ENCODE peak calls at places on chromosomes 11 and 22, in six cellular contexts. K is SK-MEL-5; O is lung microvascular endothelial cell; L is right cardiac atrium; M is effector CD4-positive, alpha-beta T cell; N is nephron progenitor cell. P is an unnamed sample.
A peak's percentile ranks its signal among the peaks of the same experiment; 100 is the strongest.

GRCh38 chr11:86803136-86803535 is 2.8 kb downstream of the PRSS23 start:
- DNase-seq in K (no peak), O (no peak), L (no peak), M (no peak), N (no peak), P (no peak)

GRCh38 chr11:27524155-27524554 is 17.6 kb upstream of the LIN7C start:
- DNase-seq in K (peak; percentile 75), O (peak; percentile 2), L (no peak), M (no peak), N (no peak), P (peak; percentile 48)

GRCh38 chr22:41237707-41238569 is 2.8 kb downstream of the CHADL start:
- DNase-seq in K (no peak), O (peak; percentile 42), L (peak; percentile 90), M (peak; percentile 75), N (peak; percentile 70), P (peak; percentile 80)

GRCh38 chr11:67053896-67054850 is 2.5 kb upstream of the RHOD start:
- DNase-seq in K (peak; percentile 54), O (peak; percentile 49), L (peak; percentile 75), M (no peak), N (peak; percentile 59), P (peak; percentile 23)

GRCh38 chr11:130732476-130732875 is 183.8 kb downstream of the SNX19 start:
- DNase-seq in K (no peak), O (no peak), L (no peak), M (no peak), N (no peak), P (no peak)

GRCh38 chr22:36510966-36511881 is 4.4 kb upstream of the FOXRED2 start:
- DNase-seq in K (peak; percentile 85), O (peak; percentile 61), L (no peak), M (no peak), N (peak; percentile 54), P (peak; percentile 68)

GRCh38 chr11:1815311-1815710 is 19.5 kb upstream of the SYT8 start:
- DNase-seq in K (no peak), O (no peak), L (no peak), M (no peak), N (no peak), P (no peak)

GRCh38 chr11:117818036-117818858 is 6.3 kb downstream of the FXYD2 start:
- DNase-seq in K (no peak), O (peak; percentile 84), L (no peak), M (peak; percentile 18), N (no peak), P (no peak)

GRCh38 chr11:115677190-115677589 is 173.0 kb upstream of the CADM1 start:
- DNase-seq in K (no peak), O (no peak), L (no peak), M (no peak), N (no peak), P (no peak)

GRCh38 chr22:45321827-45322226 is 12.1 kb downstream of the FAM118A start:
- DNase-seq in K (no peak), O (no peak), L (no peak), M (no peak), N (no peak), P (no peak)

GRCh38 chr11:24661313-24661712 is 164.5 kb downstream of the LUZP2 start:
- DNase-seq in K (no peak), O (no peak), L (no peak), M (no peak), N (no peak), P (no peak)

GRCh38 chr22:46803031-46803880 is 40.8 kb downstream of the TBC1D22A start:
- DNase-seq in K (peak; percentile 55), O (peak; percentile 43), L (peak; percentile 74), M (peak; percentile 68), N (peak; percentile 67), P (peak; percentile 51)

GRCh38 chr22:46229701-46230100 is 20.4 kb downstream of the CDPF1 start:
- DNase-seq in K (no peak), O (no peak), L (no peak), M (no peak), N (no peak), P (no peak)

GRCh38 chr22:49916851-49917250 is 1.4 kb downstream of the ALG12 start:
- DNase-seq in K (no peak), O (no peak), L (peak; percentile 52), M (no peak), N (no peak), P (no peak)

GRCh38 chr22:49305215-49305965 is 522.3 kb downstream of the BRD1 start:
- DNase-seq in K (peak; percentile 66), O (peak; percentile 6), L (peak; percentile 84), M (peak; percentile 46), N (peak; percentile 97), P (peak; percentile 100)

GRCh38 chr22:30483169-30483568 is 11.4 kb upstream of the SEC14L3 start:
- DNase-seq in K (no peak), O (peak; percentile 43), L (no peak), M (no peak), N (no peak), P (no peak)

GRCh38 chr11:131654849-131655248 is 284.4 kb downstream of the NTM start:
- DNase-seq in K (no peak), O (no peak), L (no peak), M (no peak), N (no peak), P (no peak)

GRCh38 chr11:60915250-60915914 is 1.4 kb downstream of the TMEM109 start:
- DNase-seq in K (peak; percentile 30), O (peak; percentile 69), L (peak; percentile 84), M (peak; percentile 51), N (peak; percentile 57), P (no peak)

GRCh38 chr11:61480261-61480660 is 28.3 kb upstream of the LRRC10B start:
- DNase-seq in K (no peak), O (no peak), L (peak; percentile 17), M (no peak), N (no peak), P (no peak)

GRCh38 chr22:20167643-20168322 is 16.9 kb upstream of the CCDC188 start:
- DNase-seq in K (no peak), O (no peak), L (no peak), M (no peak), N (no peak), P (no peak)

GRCh38 chr11:33542921-33543320 is 157.7 kb downstream of the C11orf91 start:
- DNase-seq in K (peak; percentile 78), O (peak; percentile 68), L (peak; percentile 76), M (no peak), N (peak; percentile 57), P (peak; percentile 82)

GRCh38 chr11:40683010-40683409 is 776.4 kb downstream of the LRRC4C start:
- DNase-seq in K (no peak), O (no peak), L (no peak), M (no peak), N (no peak), P (no peak)

GRCh38 chr22:39214006-39214382 is 30.8 kb downstream of the PDGFB start:
- DNase-seq in K (no peak), O (no peak), L (no peak), M (no peak), N (no peak), P (no peak)

GRCh38 chr11:112355726-112356125 is 95.1 kb upstream of the PLET1 start:
- DNase-seq in K (no peak), O (no peak), L (peak; percentile 64), M (no peak), N (peak; percentile 39), P (peak; percentile 56)

GRCh38 chr11:2769779-2770555 is 70.2 kb upstream of the KCNQ1OT1 start:
- DNase-seq in K (no peak), O (no peak), L (no peak), M (peak; percentile 0), N (no peak), P (no peak)

GRCh38 chr11:129853508-129854228 is 38.0 kb downstream of the TMEM45B start:
- DNase-seq in K (no peak), O (peak; percentile 56), L (peak; percentile 75), M (peak; percentile 68), N (no peak), P (no peak)

GRCh38 chr11:61955031-61955415 is 4.9 kb downstream of the BEST1 start:
- DNase-seq in K (no peak), O (no peak), L (peak; percentile 88), M (no peak), N (peak; percentile 52), P (no peak)

GRCh38 chr11:26930518-26931247 is 63.2 kb upstream of the FIBIN start:
- DNase-seq in K (no peak), O (no peak), L (no peak), M (no peak), N (no peak), P (no peak)

GRCh38 chr22:44120314-44120704 is 60.4 kb upstream of the PARVG start:
- DNase-seq in K (no peak), O (no peak), L (no peak), M (no peak), N (no peak), P (no peak)

GRCh38 chr11:10410106-10410843 is 44.8 kb upstream of the AMPD3 start:
- DNase-seq in K (no peak), O (no peak), L (no peak), M (no peak), N (no peak), P (no peak)

GRCh38 chr11:67449116-67449844 is 3.2 kb downstream of the GPR152 start:
- DNase-seq in K (no peak), O (no peak), L (peak; percentile 33), M (no peak), N (no peak), P (no peak)

GRCh38 chr11:5280582-5281102 is 10.9 kb upstream of the HBE1 start:
- DNase-seq in K (peak; percentile 42), O (peak; percentile 98), L (peak; percentile 57), M (no peak), N (peak; percentile 6), P (no peak)

GRCh38 chr11:101407324-101407723 is 176.5 kb downstream of the TRPC6 start:
- DNase-seq in K (no peak), O (no peak), L (no peak), M (no peak), N (no peak), P (no peak)

GRCh38 chr11:4713241-4713640 is 8.7 kb downstream of the MMP26 start:
- DNase-seq in K (no peak), O (no peak), L (no peak), M (no peak), N (no peak), P (no peak)